ENCODE peak calls at places on chromosomes 3 and 15, in eight cellular contexts. V is astrocyte, K is tibial nerve, S is AG10803, U is GM12865, G is ovary, E is transverse colon, B is kidney epithelial cell. W is an unnamed sample.

GRCh38 chr15:98612490-98613110 is 35.7 kb upstream of the IGF1R start:
- DNase-seq in V (no peak), K (no peak), S (peak; percentile 2), U (no peak), G (no peak), E (no peak), B (no peak), W (no peak)

GRCh38 chr15:25230442-25230841 is 208.4 kb downstream of the UBE3A start:
- DNase-seq in V (no peak), K (no peak), S (no peak), U (no peak), G (no peak), E (no peak), B (no peak), W (no peak)

GRCh38 chr3:158961911-158962310 is 160.1 kb downstream of the MFSD1 start:
- DNase-seq in V (no peak), K (no peak), S (no peak), U (no peak), G (no peak), E (no peak), B (no peak), W (no peak)

GRCh38 chr3:183634707-183635106 is 716 bp upstream of the KLHL24 start:
- DNase-seq in V (no peak), K (no peak), S (no peak), U (peak; percentile 18), G (no peak), E (no peak), B (no peak), W (no peak)

GRCh38 chr3:141114816-141115458 is 63.8 kb downstream of the SPSB4 start:
- DNase-seq in V (no peak), K (no peak), S (no peak), U (no peak), G (peak; percentile 32), E (no peak), B (no peak), W (no peak)

GRCh38 chr15:58518626-58519025 is 86.8 kb downstream of the LIPC start:
- DNase-seq in V (no peak), K (no peak), S (no peak), U (no peak), G (no peak), E (no peak), B (no peak), W (no peak)

GRCh38 chr15:43547539-43547938 is 30.1 kb downstream of the MAP1A start:
- DNase-seq in V (no peak), K (no peak), S (no peak), U (no peak), G (no peak), E (no peak), B (no peak), W (no peak)

GRCh38 chr3:184228376-184229137 is 828 bp upstream of the VWA5B2 start:
- DNase-seq in V (no peak), K (no peak), S (no peak), U (no peak), G (no peak), E (no peak), B (no peak), W (no peak)

GRCh38 chr3:190116551-190117067 is 4.1 kb downstream of the P3H2 start:
- DNase-seq in V (peak; percentile 74), K (no peak), S (peak; percentile 54), U (peak; percentile 28), G (no peak), E (no peak), B (no peak), W (no peak)

GRCh38 chr3:190119734-190120133 is 963 bp downstream of the P3H2 start:
- DNase-seq in V (no peak), K (no peak), S (no peak), U (no peak), G (no peak), E (no peak), B (no peak), W (peak; percentile 11)

GRCh38 chr3:190121061-190121765 is 516 bp upstream of the P3H2 start:
- DNase-seq in V (no peak), K (no peak), S (no peak), U (no peak), G (peak; percentile 41), E (no peak), B (no peak), W (no peak)

GRCh38 chr3:190120161-190121060 is at the start of gene P3H2:
- DNase-seq in V (peak; percentile 87), K (peak; percentile 30), S (peak; percentile 89), U (peak; percentile 96), G (peak; percentile 89), E (peak; percentile 84), B (no peak), W (peak; percentile 97)

GRCh38 chr3:190117995-190118394 is 2.7 kb downstream of the P3H2 start:
- DNase-seq in V (peak; percentile 67), K (no peak), S (peak; percentile 29), U (no peak), G (no peak), E (no peak), B (no peak), W (no peak)
- H3K4me3 ChIP-seq in V (peak overlapping the region; percentile 14), K (no peak overlapping the region), S (no peak overlapping the region), U (peak overlapping the region; percentile 87), G (no peak overlapping the region), E (no peak overlapping the region), B (peak overlapping the region; percentile 27), W (no peak overlapping the region)

GRCh38 chr15:62141200-62141599 is 23.9 kb downstream of the C2CD4B start:
- DNase-seq in V (no peak), K (no peak), S (no peak), U (no peak), G (no peak), E (no peak), B (no peak), W (no peak)

GRCh38 chr15:62142736-62143135 is 22.3 kb downstream of the C2CD4B start:
- DNase-seq in V (no peak), K (no peak), S (no peak), U (no peak), G (no peak), E (no peak), B (no peak), W (no peak)

GRCh38 chr15:62145015-62145735 is 19.9 kb downstream of the C2CD4B start:
- DNase-seq in V (no peak), K (no peak), S (no peak), U (no peak), G (no peak), E (no peak), B (no peak), W (no peak)

GRCh38 chr15:62138124-62138523 is 27.0 kb downstream of the C2CD4B start:
- DNase-seq in V (peak; percentile 90), K (no peak), S (peak; percentile 21), U (no peak), G (no peak), E (no peak), B (peak; percentile 84), W (peak; percentile 70)

DNA sequence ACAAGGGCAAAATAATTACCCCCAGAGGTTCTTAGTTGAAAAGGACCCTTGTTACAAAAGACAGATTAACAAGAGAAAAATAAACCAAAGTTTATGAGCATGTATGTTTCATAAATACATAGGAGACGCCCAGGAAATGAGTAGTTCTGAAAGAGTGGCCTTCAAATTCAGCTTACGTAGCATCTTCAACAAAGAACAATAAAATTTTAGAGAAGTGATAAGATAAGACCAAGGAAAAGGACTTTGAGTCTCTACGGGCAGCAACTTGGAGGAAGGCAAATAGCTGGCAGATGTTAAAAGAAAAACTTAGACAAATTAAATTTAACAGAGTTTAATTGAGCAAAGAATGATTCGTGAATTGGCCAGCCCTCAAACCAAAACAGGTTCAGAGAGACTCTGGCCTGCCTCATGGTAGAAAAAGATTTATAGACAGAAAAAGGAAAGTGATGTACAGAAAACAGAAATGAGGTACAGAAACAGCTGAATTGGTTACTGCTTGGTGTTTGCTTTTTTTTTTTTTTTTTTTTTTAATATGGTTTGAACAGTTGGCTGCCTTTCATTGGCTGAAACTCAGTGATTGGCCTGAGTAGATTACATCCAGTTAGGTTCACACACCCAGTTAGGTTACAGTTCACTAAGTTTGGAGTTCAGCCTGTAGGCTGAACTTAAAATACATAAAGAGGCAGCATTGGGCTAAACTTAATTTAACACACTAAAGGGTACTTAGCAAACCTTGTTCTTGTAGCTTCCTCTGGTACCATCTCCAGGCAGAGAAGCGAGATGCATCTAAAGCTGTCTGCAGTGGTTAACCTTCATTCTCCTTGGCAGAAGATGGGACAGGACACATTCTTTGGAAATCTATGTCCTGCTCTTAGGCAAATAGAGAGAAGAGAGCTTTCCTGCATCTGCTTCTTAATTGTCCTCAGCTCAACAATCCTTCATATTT is 23.2 kb downstream of the C2CD4B start:
- DNase-seq in V (peak; percentile 22), K (no peak), S (no peak), U (no peak), G (no peak), E (no peak), B (no peak), W (no peak)
- TF ChIP-seq CTCF in V (no peak), K (no peak), S (no peak), U (no peak), G (no peak), E (no peak), B (no peak), W (no peak)

GRCh38 chr3:57538465-57538864 is 5.7 kb downstream of the DNAH12 start:
- DNase-seq in V (no peak), K (no peak), S (no peak), U (no peak), G (no peak), E (no peak), B (no peak), W (no peak)

GRCh38 chr3:57546616-57547015 is 2.5 kb upstream of the DNAH12 start:
- DNase-seq in V (no peak), K (no peak), S (no peak), U (no peak), G (no peak), E (no peak), B (no peak), W (no peak)

GRCh38 chr3:57545636-57546268 is 1.6 kb upstream of the DNAH12 start:
- DNase-seq in V (peak; percentile 38), K (no peak), S (no peak), U (no peak), G (no peak), E (no peak), B (no peak), W (no peak)

DNA sequence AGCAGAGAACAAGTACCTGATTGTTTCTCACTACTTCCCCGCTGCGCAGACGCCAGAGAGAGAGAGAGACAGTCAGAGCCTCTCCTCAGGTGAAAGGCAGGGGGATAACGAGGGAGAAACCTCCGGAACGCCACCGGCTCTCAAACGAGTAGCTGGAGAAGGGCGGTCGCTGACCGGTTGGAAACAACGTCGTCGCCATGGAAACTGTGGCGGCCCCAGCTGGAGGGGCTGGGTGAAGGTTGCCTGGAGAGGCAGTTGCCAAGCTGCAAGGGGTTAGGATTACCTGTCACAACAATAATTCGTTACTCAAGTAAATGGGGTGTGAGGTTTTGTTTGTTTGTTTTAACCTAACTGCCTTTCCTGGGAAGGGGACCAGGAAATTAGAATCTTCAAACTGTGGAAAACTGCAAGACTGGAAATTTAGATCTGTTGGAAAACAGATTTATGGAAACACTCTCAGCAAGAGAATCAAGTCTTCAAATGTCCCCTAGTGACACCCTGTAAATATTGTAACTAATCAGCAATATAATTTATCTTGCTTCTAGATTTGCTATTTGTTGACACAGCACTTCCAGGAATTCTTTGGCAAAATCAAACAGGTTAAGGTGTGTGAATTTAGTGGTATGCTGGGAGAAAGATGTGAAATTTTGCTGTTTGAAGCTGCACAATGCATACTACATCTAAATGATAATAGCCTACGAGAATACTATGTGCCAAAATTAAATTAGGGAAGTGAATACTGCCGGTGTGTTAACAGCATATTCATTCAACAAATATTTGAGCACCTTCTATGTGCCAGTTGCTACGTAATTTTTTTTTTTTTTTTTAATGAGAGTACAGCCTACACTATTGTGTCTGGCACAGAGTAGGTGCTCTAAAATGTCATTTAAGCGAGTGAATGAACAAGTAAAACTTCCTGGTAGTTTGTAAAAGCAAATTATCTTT is at the start of gene DNAH12:
- DNase-seq in V (peak; percentile 47), K (no peak), S (no peak), U (no peak), G (peak; percentile 60), E (peak; percentile 14), B (peak; percentile 29), W (no peak)
- H3K4me3 ChIP-seq in V (peak within 1 kb of the TSS; percentile 61), K (no peak within 1 kb of the TSS), S (peak within 1 kb of the TSS; percentile 29), U (no peak within 1 kb of the TSS), G (no peak within 1 kb of the TSS), E (peak within 1 kb of the TSS; percentile 14), B (peak within 1 kb of the TSS; percentile 46), W (peak within 1 kb of the TSS; percentile 17)

DNA sequence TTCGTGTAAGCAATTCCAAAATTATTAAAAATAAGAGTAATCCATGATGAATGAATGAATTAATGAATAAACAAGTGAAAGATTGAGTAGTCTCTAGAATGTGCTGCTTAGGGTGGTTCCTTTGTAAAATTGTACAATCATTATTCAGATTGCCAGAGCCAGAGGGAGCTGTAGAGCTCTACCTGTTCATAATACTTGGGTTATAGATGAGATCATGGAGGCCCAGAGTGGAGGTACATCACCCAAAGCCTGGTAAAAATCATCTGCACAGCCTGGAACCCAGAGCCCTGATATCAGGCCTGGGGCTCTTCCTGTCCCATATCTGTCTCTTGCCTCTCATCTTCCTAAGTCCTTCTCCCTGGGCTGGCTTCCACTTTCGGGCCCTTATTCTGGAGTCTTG is 297.2 kb downstream of the RPLP1 start:
- DNase-seq in V (no peak), K (no peak), S (no peak), U (peak; percentile 21), G (no peak), E (no peak), B (no peak), W (no peak)
- TF ChIP-seq CTCF in V (no peak), K (no peak), S (peak; percentile 11), U (no peak), G (no peak), E (no peak), B (no peak), W (peak; percentile 8)